ENCODE peak calls at places on chromosomes 7 and 10, in nine cellular contexts. I is K562, D is ovary, R is stomach, M is GM12878, T is transverse colon, Y is A549, E is HepG2, U is sigmoid colon. G is an unnamed sample.

GRCh38 chr10:32646535-32646934 is 200.6 kb downstream of the CCDC7 start:
- DNase-seq in E (no peak), Y (no peak), U (no peak), M (no peak), R (no peak), I (no peak), D (no peak), T (no peak), G (no peak)

GRCh38 chr10:71810048-71810750 is 36.9 kb upstream of the VSIR start:
- DNase-seq in M (no peak), U (no peak), Y (no peak), T (no peak), R (no peak), D (no peak), I (no peak), E (no peak), G (no peak)

GRCh38 chr10:75111906-75112703 is 649 bp downstream of the SAMD8 start:
- DNase-seq in U (peak), E (peak), Y (peak), R (peak), I (peak), T (peak), M (peak), D (peak), G (no peak)

GRCh38 chr10:97771055-97771811 is 566 bp downstream of the SFRP5 start:
- DNase-seq in U (no peak), T (no peak), D (no peak), E (no peak), R (no peak), M (no peak), Y (peak), I (no peak), G (no peak)

GRCh38 chr7:121313793-121314676 is 14.8 kb upstream of the WNT16 start:
- DNase-seq in M (peak), E (no peak), Y (no peak), D (no peak), U (no peak), R (no peak), I (no peak), T (peak), G (no peak)

GRCh38 chr10:49089152-49089788 is 26.1 kb downstream of the VSTM4 start:
- DNase-seq in U (no peak), Y (no peak), T (no peak), E (no peak), I (no peak), R (no peak), M (no peak), D (no peak), G (no peak)

GRCh38 chr10:45075821-45076220 is 75.1 kb downstream of the ZNF22 start:
- DNase-seq in R (no peak), D (no peak), Y (no peak), M (no peak), I (no peak), E (no peak), U (no peak), T (no peak), G (no peak)

GRCh38 chr7:66050990-66051424 is 24.6 kb upstream of the ASL start:
- DNase-seq in T (no peak), R (peak), E (peak), D (no peak), U (no peak), I (no peak), M (no peak), Y (no peak), G (no peak)

GRCh38 chr10:109306698-109307097 is 616.6 kb downstream of the XPNPEP1 start:
- DNase-seq in I (no peak), M (no peak), E (no peak), D (no peak), R (no peak), T (no peak), Y (no peak), U (no peak), G (no peak)

GRCh38 chr7:117673367-117673766 is 193.5 kb downstream of the CFTR start:
- DNase-seq in T (peak), E (no peak), D (no peak), M (no peak), U (no peak), R (peak), I (no peak), Y (no peak), G (no peak)

DNA sequence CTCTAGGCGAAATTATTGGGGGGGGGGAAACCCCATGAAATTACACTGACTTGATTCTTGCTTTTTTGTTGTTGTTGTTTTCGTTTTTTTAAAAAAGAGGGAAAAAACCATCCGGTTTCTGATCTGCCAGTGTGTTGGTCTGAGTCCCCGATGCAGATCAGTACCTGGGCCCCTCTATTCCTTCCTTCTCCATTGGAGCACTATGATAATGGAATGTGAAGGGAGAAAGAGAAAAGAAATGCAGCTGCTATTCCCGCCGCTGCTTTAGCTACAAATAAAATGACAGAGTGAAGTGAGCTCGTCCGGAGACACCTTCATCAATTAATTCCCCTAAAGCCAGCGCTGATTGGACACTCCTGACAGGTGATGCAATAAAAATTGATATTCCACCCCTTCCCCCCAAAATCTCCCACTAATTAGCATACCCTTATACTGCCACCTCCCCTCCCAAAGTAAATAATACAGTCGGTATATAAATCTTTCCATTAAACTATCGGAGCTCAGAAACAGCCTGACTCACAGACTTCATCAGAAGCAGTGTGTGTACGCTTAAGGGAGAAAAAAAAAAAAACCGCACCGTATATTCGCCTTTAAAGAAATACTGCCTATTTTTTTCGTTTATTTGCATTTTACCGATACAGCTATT is 7.4 kb downstream of the SKIDA1 start:
- DNase-seq in U (no peak), T (no peak), M (no peak), R (no peak), Y (no peak), D (no peak), I (no peak), E (no peak), G (no peak)
- H3K4me3 ChIP-seq in U (peak), T (no peak), M (peak), R (peak), Y (peak), D (peak), I (peak), E (peak), G (peak)

DNA sequence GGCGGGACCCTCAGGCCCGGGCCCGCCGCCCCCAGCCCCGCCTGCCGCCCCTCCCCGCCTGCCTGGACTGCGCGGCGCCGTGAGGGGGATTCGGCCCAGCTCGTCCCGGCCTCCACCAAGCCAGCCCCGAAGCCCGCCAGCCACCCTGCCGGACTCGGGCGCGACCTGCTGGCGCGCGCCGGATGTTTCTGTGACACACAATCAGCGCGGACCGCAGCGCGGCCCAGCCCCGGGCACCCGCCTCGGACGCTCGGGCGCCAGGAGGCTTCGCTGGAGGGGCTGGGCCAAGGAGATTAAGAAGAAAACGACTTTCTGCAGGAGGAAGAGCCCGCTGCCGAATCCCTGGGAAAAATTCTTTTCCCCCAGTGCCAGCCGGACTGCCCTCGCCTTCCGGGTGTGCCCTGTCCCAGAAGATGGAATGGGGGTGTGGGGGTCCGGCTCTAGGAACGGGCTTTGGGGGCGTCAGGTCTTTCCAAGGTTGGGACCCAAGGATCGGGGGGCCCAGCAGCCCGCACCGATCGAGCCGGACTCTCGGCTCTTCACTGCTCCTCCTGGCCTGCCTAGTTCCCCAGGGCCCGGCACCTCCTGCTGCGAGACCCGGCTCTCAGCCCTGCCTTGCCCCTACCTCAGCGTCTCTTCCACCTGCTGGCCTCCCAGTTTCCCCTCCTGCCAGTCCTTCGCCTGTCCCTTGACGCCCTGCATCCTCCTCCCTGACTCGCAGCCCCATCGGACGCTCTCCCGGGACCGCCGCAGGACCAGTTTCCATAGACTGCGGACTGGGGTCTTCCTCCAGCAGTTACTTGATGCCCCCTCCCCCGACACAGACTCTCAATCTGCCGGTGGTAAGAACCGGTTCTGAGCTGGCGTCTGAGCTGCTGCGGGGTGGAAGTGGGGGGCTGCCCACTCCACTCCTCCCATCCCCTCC is 82.7 kb downstream of the PAX2 start:
- DNase-seq in D (no peak), M (no peak), T (peak), E (no peak), R (peak), Y (peak), U (peak), I (peak), G (no peak)
- TF ChIP-seq EP300 in D (no peak), M (no peak), T (no peak), E (no peak), R (no peak), Y (no peak), U (no peak), I (no peak), G (no peak)

GRCh38 chr10:63268139-63268797 is 135.1 kb downstream of the NRBF2 start:
- DNase-seq in I (no peak), D (no peak), Y (no peak), U (no peak), E (peak), T (no peak), M (no peak), R (no peak), G (no peak)

GRCh38 chr10:63265646-63266207 is 132.6 kb downstream of the NRBF2 start:
- DNase-seq in M (no peak), E (no peak), I (no peak), T (no peak), D (no peak), U (no peak), R (no peak), Y (no peak), G (no peak)

GRCh38 chr10:63266337-63267327 is 133.5 kb downstream of the NRBF2 start:
- DNase-seq in T (no peak), I (no peak), Y (no peak), E (no peak), R (no peak), D (no peak), M (no peak), U (no peak), G (no peak)

GRCh38 chr10:63267414-63268138 is 134.4 kb downstream of the NRBF2 start:
- DNase-seq in M (no peak), Y (peak), E (peak), I (peak), D (no peak), T (no peak), U (no peak), R (no peak), G (no peak)

DNA sequence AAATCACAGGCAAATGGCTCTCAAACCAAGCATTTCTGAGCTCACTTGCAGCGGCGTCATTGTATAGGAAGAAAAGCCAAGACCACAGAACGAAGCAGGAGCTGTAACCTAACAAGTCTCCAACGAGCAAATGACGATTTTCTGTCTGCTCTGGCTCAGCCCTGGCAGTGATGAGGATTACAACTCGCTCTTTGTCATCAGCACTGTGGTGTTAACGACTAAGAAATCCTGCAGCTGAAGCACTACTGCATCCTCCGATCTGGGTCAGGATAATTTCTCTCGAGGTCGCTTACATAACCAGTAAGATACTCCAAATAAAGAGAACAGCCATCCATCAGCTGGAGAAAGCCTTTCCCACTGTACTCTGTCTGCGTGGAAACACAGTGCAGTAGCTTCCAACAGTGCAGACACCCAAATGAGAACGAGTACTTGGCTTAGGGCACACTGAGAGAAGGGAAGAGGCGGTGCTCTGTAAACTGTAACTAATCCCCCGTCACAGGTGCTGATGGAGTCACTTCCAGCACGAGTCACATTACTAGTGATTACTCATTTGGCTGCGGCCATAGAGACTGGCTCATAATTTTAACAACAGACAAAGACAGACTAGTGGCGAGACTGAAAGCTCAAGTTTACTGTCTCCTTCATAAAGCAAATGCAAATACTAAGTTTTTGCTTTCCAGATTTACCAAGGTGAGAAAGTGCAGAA is 135.8 kb downstream of the NRBF2 start:
- DNase-seq in I (peak), E (peak), U (peak), R (peak), M (peak), Y (peak), D (peak), T (peak), G (peak)
- TF ChIP-seq CTCF in I (peak), E (no peak), U (no peak), R (no peak), M (peak), Y (no peak), D (no peak), T (peak), G (no peak)

GRCh38 chr10:30705625-30706149 is 76.1 kb upstream of the LYZL2 start:
- DNase-seq in I (no peak), T (no peak), Y (no peak), U (no peak), R (no peak), E (no peak), D (no peak), M (peak), G (no peak)
- H3K4me3 ChIP-seq in I (no peak), T (no peak), Y (no peak), U (no peak), R (no peak), E (no peak), D (no peak), M (peak), G (no peak)

DNA sequence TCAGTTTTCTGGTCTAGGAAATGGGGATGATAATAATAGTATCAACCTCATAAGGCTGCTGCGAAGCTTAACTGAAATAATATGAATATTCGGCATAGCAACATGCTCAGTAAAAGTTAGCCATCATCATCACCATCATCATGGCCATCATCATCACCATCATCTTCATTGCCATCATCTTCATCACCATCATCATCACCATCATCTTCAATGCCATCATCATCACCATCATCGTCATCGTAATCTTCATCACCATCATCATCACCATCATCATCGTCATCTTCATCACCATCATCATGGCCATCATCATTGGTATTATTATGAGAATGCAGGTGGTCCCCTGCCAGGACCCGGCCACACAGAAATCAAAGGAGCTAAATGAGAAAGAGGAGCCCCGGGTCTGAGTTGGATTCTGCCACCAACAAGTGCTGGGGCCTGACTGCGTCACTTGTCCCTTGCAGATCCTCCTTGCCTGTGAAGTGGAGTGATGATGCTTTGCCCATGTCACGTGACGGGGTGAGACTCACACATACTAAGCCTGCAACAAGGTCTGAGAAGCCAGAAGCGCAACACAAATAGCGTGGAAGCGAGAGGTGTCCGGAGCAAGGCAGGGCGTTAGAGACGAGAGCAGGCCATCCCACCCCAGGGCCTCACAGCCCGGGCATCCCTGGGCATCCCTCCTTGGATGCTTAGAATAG is 46.1 kb upstream of the EN2 start:
- DNase-seq in E (no peak), R (no peak), I (no peak), U (no peak), Y (no peak), D (no peak), M (no peak), T (no peak), G (no peak)
- TF ChIP-seq EP300 in E (no peak), R (no peak), I (no peak), U (no peak), Y (no peak), D (no peak), M (no peak), T (no peak), G (no peak)

GRCh38 chr7:155216475-155217272 is 81.0 kb upstream of the INSIG1 start:
- DNase-seq in I (peak), R (no peak), E (no peak), Y (no peak), T (no peak), D (no peak), M (no peak), U (peak), G (no peak)
- TF ChIP-seq CTCF in I (peak), R (no peak), E (no peak), Y (no peak), T (no peak), D (no peak), M (peak), U (no peak), G (no peak)

GRCh38 chr7:129779602-129780256 is 168.2 kb downstream of the NRF1 start:
- DNase-seq in E (peak), R (peak), U (no peak), D (no peak), M (no peak), T (peak), I (peak), Y (peak), G (no peak)
- H3K4me3 ChIP-seq in E (peak), R (peak), U (peak), D (peak), M (peak), T (peak), I (peak), Y (peak), G (peak)

GRCh38 chr7:90563286-90563685 is 32.8 kb upstream of the CDK14 start:
- DNase-seq in U (no peak), I (no peak), D (no peak), Y (no peak), T (no peak), M (no peak), R (no peak), E (no peak), G (no peak)
- TF ChIP-seq EP300 in U (no peak), I (no peak), D (no peak), Y (no peak), T (no peak), M (no peak), R (no peak), E (no peak), G (no peak)

DNA sequence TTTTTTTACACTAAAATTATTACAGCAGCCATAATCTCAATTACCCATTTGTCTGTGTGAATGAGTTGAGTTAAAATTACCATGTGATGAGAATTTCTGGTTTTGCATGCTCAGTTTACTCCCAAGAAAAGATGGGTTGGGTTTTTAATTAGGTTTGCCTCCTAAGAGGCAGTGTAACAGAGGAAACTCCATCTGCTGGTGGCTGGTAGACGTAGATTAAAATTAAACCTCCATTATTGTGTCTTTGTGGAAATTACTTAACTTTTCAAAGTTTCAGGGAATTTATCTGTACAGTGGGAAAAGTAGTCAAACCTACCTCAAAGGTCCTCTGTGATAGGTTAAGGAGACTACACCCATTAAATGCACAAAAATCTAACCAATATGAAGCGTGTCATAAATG is 954.2 kb downstream of the PCDH15 start:
- DNase-seq in I (no peak), R (no peak), T (no peak), Y (no peak), D (no peak), E (no peak), U (no peak), M (no peak), G (no peak)
- TF ChIP-seq CTCF in I (no peak), R (no peak), T (no peak), Y (no peak), D (no peak), E (no peak), U (no peak), M (no peak), G (no peak)

DNA sequence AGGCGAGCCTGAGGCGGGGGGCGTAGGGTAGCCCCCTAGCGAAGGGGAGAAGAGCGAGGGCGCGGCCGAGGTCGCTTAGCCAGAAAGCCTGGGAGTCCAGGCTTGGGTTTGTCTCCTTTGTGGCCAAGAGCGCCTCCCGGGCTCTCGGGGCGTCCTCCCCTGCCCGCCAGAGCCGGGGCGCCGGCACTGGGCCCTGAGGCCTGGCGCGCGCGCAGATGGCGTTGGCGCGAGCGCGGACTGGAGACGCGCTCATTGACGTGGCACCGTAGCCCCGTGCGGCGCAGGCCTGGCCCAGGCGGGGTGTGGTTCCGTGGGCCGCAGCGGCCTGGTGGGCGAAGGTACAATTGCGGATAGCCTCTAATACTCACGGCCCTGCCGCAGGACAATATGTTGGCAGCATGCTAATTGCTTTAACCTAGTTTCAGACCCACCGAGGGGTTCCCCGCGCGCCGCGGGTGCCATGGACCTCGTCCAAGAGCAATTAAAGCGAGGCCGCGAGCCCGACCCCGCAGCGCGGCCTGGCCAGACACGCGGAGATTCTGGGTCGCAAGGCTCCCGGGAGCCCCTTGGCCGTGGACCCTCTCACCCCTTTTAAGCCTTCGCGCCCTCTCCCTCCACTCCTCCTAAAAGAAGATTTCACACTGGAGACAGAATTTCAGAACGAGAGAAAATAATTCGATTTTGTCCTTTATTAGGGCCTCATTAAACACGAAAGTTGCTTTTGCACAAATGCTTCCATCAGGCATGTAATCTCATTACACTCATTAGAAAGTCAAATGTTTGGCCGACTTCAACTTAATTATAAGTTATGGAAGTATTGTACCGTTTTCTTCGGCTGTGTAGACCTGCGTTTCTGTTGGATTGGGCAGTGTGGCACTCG is 3.1 kb downstream of the PTF1A start:
- DNase-seq in D (no peak), R (no peak), I (no peak), T (no peak), Y (no peak), U (no peak), M (no peak), E (no peak), G (no peak)
- H3K4me3 ChIP-seq in D (no peak), R (no peak), I (no peak), T (no peak), Y (no peak), U (no peak), M (no peak), E (no peak), G (no peak)